ENCODE peak calls at places on chromosomes 3 and 15, in six cellular contexts. P, H, B, V, A and D are unnamed samples.
A peak's percentile ranks its signal among the peaks of the same experiment; 100 is the strongest.

GRCh38 chr3:72960812-72961518 is 35.6 kb upstream of the PPP4R2 start:
- DNase-seq in V (no peak), H (no peak), P (peak; percentile 85), B (peak; percentile 62), A (peak; percentile 53), D (no peak)

GRCh38 chr3:23762214-23763039 is 43.3 kb upstream of the UBE2E1 start:
- DNase-seq in A (no peak), H (no peak), P (no peak), B (no peak), V (no peak), D (no peak)

GRCh38 chr3:120144267-120144666 is 50.0 kb upstream of the GSK3B start:
- DNase-seq in P (no peak), B (no peak), A (no peak), V (peak; percentile 76), H (no peak), D (no peak)

GRCh38 chr15:27500206-27500605 is 529.2 kb downstream of the GABRG3 start:
- DNase-seq in V (no peak), H (no peak), A (no peak), B (no peak), P (no peak), D (no peak)

GRCh38 chr3:140501054-140501769 is 176.7 kb upstream of the TRIM42 start:
- DNase-seq in V (no peak), B (no peak), H (no peak), A (no peak), P (no peak), D (no peak)

GRCh38 chr3:169759256-169759655 is 5.6 kb downstream of the TERC start:
- DNase-seq in V (no peak), A (no peak), H (peak; percentile 76), B (no peak), P (peak; percentile 34), D (no peak)

GRCh38 chr3:50003766-50004278 is 63.9 kb downstream of the RBM6 start:
- DNase-seq in B (no peak), H (no peak), A (no peak), V (no peak), P (no peak), D (no peak)

GRCh38 chr15:67809866-67810265 is 15.4 kb upstream of the SKOR1 start:
- DNase-seq in H (no peak), A (no peak), B (no peak), P (no peak), V (no peak), D (no peak)

GRCh38 chr15:38254065-38254883 is 1.6 kb downstream of the SPRED1 start:
- DNase-seq in B (peak; percentile 39), H (peak; percentile 78), P (peak; percentile 65), A (peak; percentile 48), V (peak; percentile 64), D (no peak)

GRCh38 chr3:69105320-69105719 is 17.1 kb downstream of the LMOD3 start:
- DNase-seq in A (no peak), B (no peak), V (no peak), P (no peak), H (peak; percentile 42), D (no peak)

GRCh38 chr15:77608774-77609173 is 23.9 kb downstream of the LINGO1 start:
- DNase-seq in P (no peak), A (no peak), H (no peak), V (no peak), B (no peak), D (no peak)

GRCh38 chr15:51576451-51576850 is 46.1 kb downstream of the DMXL2 start:
- DNase-seq in A (no peak), B (no peak), V (no peak), H (no peak), P (no peak), D (no peak)

GRCh38 chr15:70045045-70045444 is 52.7 kb downstream of the TLE3 start:
- DNase-seq in V (no peak), B (no peak), P (peak; percentile 86), H (no peak), A (no peak), D (no peak)

GRCh38 chr3:108008931-108009635 is 81.7 kb downstream of the CD47 start:
- DNase-seq in B (no peak), H (no peak), A (no peak), V (peak; percentile 77), P (no peak), D (no peak)

GRCh38 chr3:173688216-173688842 is 290.8 kb downstream of the NLGN1 start:
- DNase-seq in V (no peak), B (no peak), P (no peak), A (no peak), H (no peak), D (no peak)

GRCh38 chr15:89018235-89018634 is 70.0 kb upstream of the ABHD2 start:
- DNase-seq in P (peak; percentile 58), H (no peak), V (no peak), A (peak; percentile 89), B (peak; percentile 71), D (no peak)

GRCh38 chr3:66582721-66583141 is 81.9 kb upstream of the LRIG1 start:
- DNase-seq in H (peak; percentile 50), V (no peak), A (no peak), P (no peak), B (no peak), D (peak; percentile 48)

GRCh38 chr15:77975332-77976119 is 102.0 kb downstream of the TBC1D2B start:
- DNase-seq in V (no peak), A (no peak), B (no peak), H (no peak), P (peak; percentile 62), D (no peak)

GRCh38 chr3:58573638-58574037 is 3.6 kb downstream of the FAM107A start:
- DNase-seq in H (no peak), P (peak; percentile 49), B (no peak), V (no peak), A (no peak), D (no peak)

GRCh38 chr3:55202320-55202719 is 274.5 kb upstream of the LRTM1 start:
- DNase-seq in H (no peak), B (no peak), P (peak; percentile 58), A (no peak), V (peak; percentile 58), D (no peak)

GRCh38 chr3:190041333-190042041 is 79.2 kb downstream of the P3H2 start:
- DNase-seq in V (peak; percentile 41), P (peak; percentile 36), H (peak; percentile 94), A (no peak), B (no peak), D (no peak)

GRCh38 chr3:83738202-83738601 is 1220.6 kb upstream of the CADM2 start:
- DNase-seq in B (no peak), P (no peak), A (no peak), H (no peak), V (no peak), D (no peak)

GRCh38 chr3:128317698-128318231 is 148.9 kb downstream of the DNAJB8 start:
- DNase-seq in P (peak; percentile 19), H (no peak), A (no peak), V (no peak), B (no peak), D (no peak)

GRCh38 chr3:189862385-189863023 is 231.3 kb downstream of the TP63 start:
- DNase-seq in A (no peak), V (no peak), B (no peak), H (no peak), P (peak; percentile 41), D (no peak)

GRCh38 chr3:71317140-71317539 is 266.4 kb downstream of the FOXP1 start:
- DNase-seq in A (no peak), V (no peak), P (no peak), H (no peak), B (no peak), D (no peak)

GRCh38 chr15:61169904-61170695 is 59.0 kb downstream of the RORA start:
- DNase-seq in A (no peak), V (no peak), P (no peak), B (no peak), H (peak; percentile 73), D (no peak)

GRCh38 chr3:9392041-9392440 is 5.4 kb upstream of the SETD5 start:
- DNase-seq in B (no peak), V (no peak), A (no peak), H (no peak), P (no peak), D (no peak)
- H3K4me1 ChIP-seq in B (peaks cover 15% of the 10 kb centered on the region), V (peaks cover 14% of the 10 kb centered on the region), A (no peaks in the 10 kb centered on the region), H (peaks cover 38% of the 10 kb centered on the region), P (peaks cover 5% of the 10 kb centered on the region), D (peaks cover 58% of the 10 kb centered on the region)

GRCh38 chr15:94671845-94672524 is 440.6 kb downstream of the MCTP2 start:
- DNase-seq in V (no peak), A (no peak), H (no peak), B (peak; percentile 30), P (peak; percentile 83), D (no peak)

GRCh38 chr15:94677202-94677790 is 445.9 kb downstream of the MCTP2 start:
- DNase-seq in H (no peak), V (no peak), A (no peak), B (no peak), P (no peak), D (no peak)

GRCh38 chr15:94670436-94671034 is 439.2 kb downstream of the MCTP2 start:
- DNase-seq in H (peak; percentile 18), V (peak; percentile 22), B (no peak), P (peak; percentile 74), A (no peak), D (no peak)

GRCh38 chr15:94674251-94674650 is 442.9 kb downstream of the MCTP2 start:
- DNase-seq in B (no peak), H (no peak), A (peak; percentile 49), P (peak; percentile 37), V (no peak), D (no peak)

DNA sequence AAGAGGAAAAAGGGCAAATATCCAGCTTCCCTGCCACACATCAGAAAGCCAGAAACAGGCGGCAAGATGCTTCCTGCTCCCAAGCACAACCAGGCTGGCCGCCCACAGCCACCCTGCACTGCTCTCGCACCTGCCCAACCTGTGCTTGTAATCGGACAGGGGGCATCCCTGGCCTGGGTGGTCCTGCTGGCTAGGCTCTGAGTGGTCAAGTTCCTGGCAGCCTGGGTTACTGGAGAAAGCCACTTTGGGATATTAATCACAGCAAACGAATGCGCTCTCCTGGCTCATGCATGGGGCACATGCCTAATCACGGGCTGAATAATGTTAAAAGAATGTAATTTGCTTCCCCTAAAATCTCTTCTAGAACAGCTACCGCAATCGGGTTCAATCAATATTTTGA is 442.4 kb downstream of the MCTP2 start:
- DNase-seq in A (peak; percentile 43), V (no peak), P (no peak), B (no peak), H (no peak), D (no peak)
- H3K4me3 ChIP-seq in A (no peak overlapping the region), V (no peak overlapping the region), P (no peak overlapping the region), B (no peak overlapping the region), H (no peak overlapping the region), D (no peak overlapping the region)

GRCh38 chr3:197496746-197497125 is 59.0 kb downstream of the BDH1 start:
- DNase-seq in V (no peak), B (no peak), A (no peak), P (no peak), H (no peak), D (no peak)
- H3K27ac ChIP-seq in V (peak overlapping the region; percentile 94), B (no peak overlapping the region), A (no peak overlapping the region), P (no peak overlapping the region), H (no peak overlapping the region), D (no peak overlapping the region)

GRCh38 chr15:57556040-57556439 is 35.7 kb upstream of the MYZAP start:
- DNase-seq in V (no peak), P (no peak), A (no peak), H (no peak), B (no peak), D (no peak)
- H3K4me1 ChIP-seq in V (peaks cover 24% of the 10 kb centered on the region), P (peaks cover 3% of the 10 kb centered on the region), A (no peaks in the 10 kb centered on the region), H (no peaks in the 10 kb centered on the region), B (peaks cover 48% of the 10 kb centered on the region), D (no peaks in the 10 kb centered on the region)